ENCODE peak calls at places on chromosomes 13 and 19, in ten cellular contexts. L, Q, R, G, N, E, P, D, Z and C are unnamed samples.

GRCh38 chr13:53010374-53011105 is 18.1 kb upstream of the OLFM4 start:
- DNase-seq in N (peak), P (no peak), E (no peak), D (no peak), L (no peak), Z (no peak), G (no peak), Q (no peak), R (no peak), C (no peak)

GRCh38 chr19:45607071-45608029 is 5.3 kb upstream of the GPR4 start:
- DNase-seq in G (no peak), N (peak), Q (peak), Z (peak), E (peak), D (peak), L (peak), R (peak), P (peak), C (no peak)

GRCh38 chr13:35630551-35631275 is 154.2 kb upstream of the MAB21L1 start:
- DNase-seq in G (no peak), P (peak), R (no peak), Q (peak), E (peak), Z (peak), N (no peak), D (peak), L (no peak), C (peak)

GRCh38 chr13:101127741-101128353 is 288.5 kb downstream of the NALCN start:
- DNase-seq in Z (peak), D (peak), P (peak), E (no peak), R (no peak), L (no peak), G (no peak), Q (peak), N (no peak), C (no peak)

GRCh38 chr13:20198781-20199180 is 6.0 kb upstream of the GJB2 start:
- DNase-seq in Q (no peak), Z (no peak), L (no peak), E (no peak), D (no peak), R (no peak), N (no peak), P (no peak), G (no peak), C (no peak)

GRCh38 chr19:14826006-14826405 is 9.0 kb downstream of the OR7A5 start:
- DNase-seq in D (peak), R (no peak), P (no peak), Q (no peak), N (no peak), Z (no peak), L (no peak), E (no peak), G (no peak), C (no peak)

GRCh38 chr13:51619614-51620013 is 35.4 kb downstream of the WDFY2 start:
- DNase-seq in P (no peak), N (no peak), R (no peak), D (no peak), E (no peak), G (no peak), Z (no peak), Q (peak), L (peak), C (no peak)

GRCh38 chr19:42253245-42254082 is 1.5 kb downstream of the ERF start:
- DNase-seq in E (no peak), P (peak), L (peak), N (no peak), G (peak), D (peak), Q (peak), Z (peak), R (peak), C (peak)

GRCh38 chr13:30108913-30109237 is 198.5 kb downstream of the KATNAL1 start:
- DNase-seq in E (no peak), D (no peak), P (no peak), N (peak), Z (no peak), G (no peak), Q (no peak), L (no peak), R (no peak), C (no peak)

GRCh38 chr19:15790096-15790495 is 2.6 kb downstream of the OR10H5 start:
- DNase-seq in P (no peak), G (no peak), L (no peak), R (no peak), Z (no peak), N (no peak), Q (no peak), E (no peak), D (no peak), C (no peak)

GRCh38 chr13:98175823-98176222 is 1.2 kb downstream of the RNF113B start:
- DNase-seq in D (no peak), R (no peak), E (no peak), Q (no peak), G (no peak), N (no peak), Z (no peak), P (no peak), L (no peak), C (no peak)

GRCh38 chr13:28609936-28610335 is 49.0 kb upstream of the POMP start:
- DNase-seq in P (no peak), D (no peak), Z (no peak), G (no peak), L (no peak), Q (peak), N (no peak), E (no peak), R (no peak), C (no peak)

GRCh38 chr13:39417131-39417530 is 185.9 kb downstream of the LHFPL6 start:
- DNase-seq in E (no peak), R (no peak), P (no peak), Q (peak), G (no peak), N (no peak), Z (peak), D (no peak), L (no peak), C (no peak)

GRCh38 chr19:2051771-2052704 is 994 bp upstream of the MKNK2 start:
- DNase-seq in G (peak), E (no peak), N (no peak), P (no peak), R (peak), Q (peak), L (no peak), Z (no peak), D (no peak), C (no peak)

GRCh38 chr13:67343777-67344176 is 113.6 kb upstream of the PCDH9 start:
- DNase-seq in R (no peak), L (no peak), Q (no peak), N (no peak), P (no peak), D (no peak), G (no peak), E (no peak), Z (no peak), C (no peak)

GRCh38 chr13:108897955-108898354 is 268.5 kb downstream of the MYO16 start:
- DNase-seq in Q (no peak), N (no peak), Z (no peak), R (no peak), G (no peak), L (peak), D (no peak), P (no peak), E (no peak), C (no peak)

GRCh38 chr13:111114362-111115050 is 604 bp upstream of the ARHGEF7 start:
- DNase-seq in Q (peak), L (no peak), Z (no peak), N (no peak), G (peak), P (peak), D (peak), E (no peak), R (no peak), C (no peak)

GRCh38 chr19:4878491-4878968 is 11.1 kb upstream of the PLIN3 start:
- DNase-seq in R (no peak), P (no peak), N (no peak), L (no peak), G (no peak), Z (no peak), Q (no peak), E (peak), D (no peak), C (peak)

GRCh38 chr19:49851456-49852259 is 699 bp downstream of the PTOV1 start:
- DNase-seq in Q (no peak), D (peak), E (no peak), N (no peak), R (no peak), G (no peak), L (no peak), P (no peak), Z (peak), C (no peak)

GRCh38 chr19:43774103-43774939 is 6.5 kb downstream of the KCNN4 start:
- DNase-seq in Q (peak), D (peak), E (no peak), N (no peak), L (no peak), G (no peak), P (peak), Z (no peak), R (peak), C (no peak)

GRCh38 chr13:90686438-90686837 is 661.0 kb upstream of the MIR17HG start:
- DNase-seq in Z (peak), N (no peak), G (no peak), L (no peak), R (no peak), D (no peak), Q (peak), E (no peak), P (no peak), C (no peak)

GRCh38 chr19:18987456-18987855 is 45.9 kb downstream of the SUGP2 start:
- DNase-seq in P (no peak), D (no peak), Z (no peak), L (no peak), E (no peak), R (no peak), G (no peak), N (no peak), Q (no peak), C (no peak)

GRCh38 chr13:106882222-106882621 is 314.3 kb upstream of the ARGLU1 start:
- DNase-seq in Q (no peak), Z (no peak), G (no peak), R (no peak), D (no peak), L (no peak), P (peak), E (no peak), N (no peak), C (no peak)

GRCh38 chr13:37068962-37069361 is 9.5 kb upstream of the SUPT20H start:
- DNase-seq in D (no peak), Z (peak), E (no peak), P (no peak), Q (no peak), R (no peak), N (no peak), L (no peak), G (no peak), C (no peak)

GRCh38 chr19:30968841-30969399 is 380.3 kb downstream of the TSHZ3 start:
- DNase-seq in E (no peak), G (no peak), R (no peak), Z (no peak), N (no peak), L (no peak), Q (no peak), D (no peak), P (no peak), C (no peak)

GRCh38 chr19:4585556-4585955 is 26.1 kb upstream of the SEMA6B start:
- DNase-seq in N (no peak), Q (no peak), D (no peak), E (no peak), P (no peak), L (no peak), Z (no peak), G (no peak), R (no peak), C (no peak)

GRCh38 chr13:35712907-35713685 is 236.6 kb upstream of the MAB21L1 start:
- DNase-seq in G (no peak), L (no peak), Z (peak), P (no peak), N (no peak), D (no peak), E (no peak), R (no peak), Q (peak), C (no peak)

GRCh38 chr19:48510421-48511268 is 990 bp downstream of the LMTK3 start:
- DNase-seq in G (peak), R (peak), L (peak), E (no peak), P (no peak), Z (peak), N (no peak), D (peak), Q (peak), C (peak)

GRCh38 chr19:34277244-34277643 is 22.9 kb downstream of the GARRE1 start:
- DNase-seq in E (no peak), N (no peak), Q (no peak), L (no peak), Z (no peak), P (no peak), G (no peak), R (no peak), D (no peak), C (no peak)